ENCODE peak calls at places on chromosomes 6 and 20, in eight cellular contexts. B is globus pallidus; F is stromal cell of bone marrow; N is activated CD4-positive, CD25-positive, alpha-beta regulatory T cell; M is A172; H is T-helper 2 cell; Q is iris pigment epithelial cell; L is pancreas. P is an unnamed sample.

GRCh38 chr6:167047554-167047953 is 48.4 kb downstream of the CEP43 start:
- DNase-seq in L (no peak), B (peak), N (no peak), Q (no peak), H (no peak), F (no peak), M (no peak), P (no peak)

GRCh38 chr6:75345413-75345812 is 60.8 kb upstream of the TMEM30A start:
- DNase-seq in F (no peak), M (no peak), N (no peak), H (no peak), B (no peak), Q (no peak), L (no peak), P (no peak)

GRCh38 chr6:38445321-38445720 is 194.4 kb downstream of the BTBD9 start:
- DNase-seq in H (no peak), B (no peak), N (no peak), M (no peak), F (no peak), Q (peak), L (no peak), P (no peak)

GRCh38 chr20:13105864-13106457 is 97.2 kb downstream of the SPTLC3 start:
- DNase-seq in L (no peak), B (peak), H (no peak), M (peak), Q (peak), N (no peak), F (peak), P (peak)

GRCh38 chr6:125791151-125791819 is 525 bp downstream of the NCOA7 start:
- DNase-seq in B (peak), H (no peak), L (no peak), F (no peak), M (peak), Q (peak), N (no peak), P (peak)

GRCh38 chr20:36919715-36920333 is 31.7 kb downstream of the SAMHD1 start:
- DNase-seq in Q (peak), B (peak), F (peak), L (no peak), M (peak), H (no peak), N (no peak), P (peak)

GRCh38 chr6:14474816-14475215 is 357.2 kb downstream of the CD83 start:
- DNase-seq in B (no peak), M (no peak), N (no peak), F (no peak), Q (no peak), L (no peak), H (no peak), P (peak)

GRCh38 chr6:157198425-157199279 is 124.7 kb downstream of the TMEM242 start:
- DNase-seq in B (no peak), F (no peak), Q (no peak), H (no peak), L (peak), M (no peak), N (no peak), P (no peak)

GRCh38 chr6:81997091-81997926 is 244.8 kb upstream of the TENT5A start:
- DNase-seq in Q (peak), L (no peak), H (no peak), B (no peak), N (no peak), M (peak), F (peak), P (no peak)

GRCh38 chr6:72699142-72699541 is 77.3 kb downstream of the KCNQ5 start:
- DNase-seq in L (no peak), H (no peak), Q (no peak), M (peak), F (no peak), B (no peak), N (no peak), P (no peak)

GRCh38 chr20:35344354-35344837 is 52.2 kb upstream of the FAM83C start:
- DNase-seq in L (no peak), M (peak), N (no peak), Q (peak), F (no peak), B (no peak), H (no peak), P (peak)

GRCh38 chr6:145396499-145396898 is 338.8 kb downstream of the EPM2A start:
- DNase-seq in Q (no peak), H (no peak), M (no peak), B (no peak), F (no peak), N (no peak), L (no peak), P (no peak)

GRCh38 chr20:57266251-57267157 is at the start of gene BMP7:
- DNase-seq in F (no peak), B (peak), M (peak), N (no peak), Q (no peak), L (no peak), H (no peak), P (no peak)

GRCh38 chr6:10478187-10479040 is 42.7 kb upstream of the GCNT2 start:
- DNase-seq in L (no peak), M (peak), N (no peak), B (no peak), F (peak), Q (peak), H (no peak), P (peak)

GRCh38 chr20:25623225-25623735 is 534 bp downstream of the NANP start:
- DNase-seq in L (peak), F (no peak), M (no peak), B (peak), N (no peak), H (peak), Q (peak), P (no peak)

GRCh38 chr6:148179786-148180185 is 162.9 kb upstream of the SASH1 start:
- DNase-seq in L (no peak), N (no peak), M (peak), B (peak), H (no peak), F (no peak), Q (peak), P (peak)

GRCh38 chr6:158061709-158062461 is 80.2 kb downstream of the SYNJ2 start:
- DNase-seq in L (no peak), N (no peak), M (peak), B (no peak), Q (peak), F (no peak), H (no peak), P (no peak)

GRCh38 chr6:48194596-48195295 is 83.7 kb upstream of the PTCHD4 start:
- DNase-seq in L (no peak), F (no peak), Q (no peak), H (no peak), B (no peak), N (no peak), M (no peak), P (no peak)

GRCh38 chr20:24164360-24164759 is 175.8 kb upstream of the GGTLC1 start:
- DNase-seq in N (no peak), H (no peak), M (no peak), B (no peak), L (no peak), F (no peak), Q (no peak), P (peak)

GRCh38 chr6:365835-366234 is 25.7 kb upstream of the IRF4 start:
- DNase-seq in Q (no peak), M (no peak), L (no peak), N (no peak), B (no peak), F (no peak), H (no peak), P (no peak)

GRCh38 chr6:147126618-147127022 is 77.6 kb upstream of the STXBP5 start:
- DNase-seq in L (no peak), Q (peak), H (no peak), N (no peak), M (no peak), B (no peak), F (no peak), P (no peak)

GRCh38 chr6:37550436-37550835 is 50.7 kb upstream of the CCDC167 start:
- DNase-seq in N (no peak), B (peak), L (no peak), F (no peak), H (no peak), Q (peak), M (no peak), P (no peak)

GRCh38 chr6:118283759-118284158 is 264.3 kb upstream of the PLN start:
- DNase-seq in N (no peak), B (peak), F (peak), L (no peak), M (peak), H (no peak), Q (peak), P (peak)

P was measured in K562.